ENCODE peak calls at places on chromosomes 4 and X, in six cellular contexts. J, G, U, M, B and Z are unnamed samples.

GRCh38 chrX:139881130-139881529 is 51.7 kb downstream of the ATP11C start:
- DNase-seq in J (no peak), G (no peak), U (no peak), M (no peak), B (no peak), Z (no peak)

GRCh38 chr4:156619154-156619934 is 352.3 kb downstream of the PDGFC start:
- DNase-seq in J (no peak), G (no peak), U (no peak), M (no peak), B (no peak), Z (no peak)

GRCh38 chr4:7650606-7651400 is 216.1 kb upstream of the PSAPL1 start:
- DNase-seq in J (no peak), G (peak; percentile 36), U (no peak), M (no peak), B (no peak), Z (no peak)

GRCh38 chr4:1199556-1200331 is 27.4 kb upstream of the SPON2 start:
- DNase-seq in J (no peak), G (no peak), U (no peak), M (no peak), B (peak; percentile 31), Z (no peak)

GRCh38 chr4:80931645-80932215 is 98.8 kb upstream of the BMP3 start:
- DNase-seq in J (no peak), G (no peak), U (no peak), M (no peak), B (no peak), Z (no peak)

GRCh38 chrX:45001038-45001437 is 128.1 kb downstream of the KDM6A start:
- DNase-seq in J (no peak), G (no peak), U (no peak), M (no peak), B (no peak), Z (no peak)

GRCh38 chr4:8086751-8087445 is 71.7 kb downstream of the ABLIM2 start:
- DNase-seq in J (no peak), G (no peak), U (no peak), M (no peak), B (no peak), Z (no peak)

GRCh38 chr4:109332926-109333464 is 30.5 kb upstream of the COL25A1 start:
- DNase-seq in J (no peak), G (no peak), U (no peak), M (peak; percentile 25), B (no peak), Z (no peak)

GRCh38 chrX:128862557-128862956 is 660.7 kb downstream of the SMARCA1 start:
- DNase-seq in J (no peak), G (no peak), U (no peak), M (no peak), B (no peak), Z (no peak)

GRCh38 chr4:34170941-34171340 is 2073.4 kb downstream of the ARAP2 start:
- DNase-seq in J (no peak), G (no peak), U (no peak), M (no peak), B (no peak), Z (no peak)

GRCh38 chr4:16233569-16234177 is 7.4 kb upstream of the TAPT1 start:
- DNase-seq in J (no peak), G (no peak), U (no peak), M (no peak), B (no peak), Z (no peak)

GRCh38 chr4:110364911-110365520 is 110.9 kb upstream of the ENPEP start:
- DNase-seq in J (no peak), G (no peak), U (no peak), M (no peak), B (no peak), Z (no peak)

GRCh38 chrX:35340451-35340850 is 397.9 kb downstream of the FAM47B start:
- DNase-seq in J (no peak), G (peak; percentile 3), U (no peak), M (no peak), B (no peak), Z (no peak)

GRCh38 chrX:3779546-3779945 is 66.1 kb upstream of the PRKX start:
- DNase-seq in J (no peak), G (no peak), U (no peak), M (no peak), B (no peak), Z (no peak)

GRCh38 chr4:55111601-55112000 is 13.8 kb downstream of the KDR start:
- DNase-seq in J (no peak), G (no peak), U (no peak), M (no peak), B (no peak), Z (no peak)

GRCh38 chr4:47418147-47418546 is 45.4 kb downstream of the COMMD8 start:
- DNase-seq in J (no peak), G (peak; percentile 1), U (no peak), M (no peak), B (no peak), Z (no peak)

GRCh38 chr4:13860126-13860525 is 232.6 kb upstream of the BOD1L1 start:
- DNase-seq in J (no peak), G (no peak), U (no peak), M (no peak), B (no peak), Z (no peak)

GRCh38 chr4:154958621-154959358 is 177.7 kb downstream of the RBM46 start:
- DNase-seq in J (no peak), G (peak; percentile 27), U (no peak), M (no peak), B (no peak), Z (no peak)